ENCODE peak calls at places on chromosomes 6 and 20, in four cellular contexts. M is ELR, R is HEK293T, V is HTR-8/SVneo. C is an unnamed sample.

GRCh38 chr6:150713876-150714275 is 114.2 kb downstream of the PLEKHG1 start:
- DNase-seq in R (no peak), V (no peak), M (no peak), C (no peak)

GRCh38 chr6:159807150-159807859 is 7.2 kb downstream of the PNLDC1 start:
- DNase-seq in M (no peak), R (no peak), V (no peak), C (no peak)

GRCh38 chr20:25052255-25053206 is 5.4 kb downstream of the ACSS1 start:
- DNase-seq in V (no peak), M (no peak), R (no peak), C (no peak)

GRCh38 chr6:92125681-92126080 is 1293.7 kb downstream of the EPHA7 start:
- DNase-seq in M (no peak), V (no peak), R (no peak), C (no peak)

GRCh38 chr6:135739288-135739687 is 112.2 kb upstream of the PDE7B start:
- DNase-seq in V (no peak), R (no peak), M (peak), C (no peak)

GRCh38 chr6:135135835-135136234 is 45.3 kb upstream of the MYB start:
- DNase-seq in V (no peak), M (no peak), R (no peak), C (no peak)

GRCh38 chr6:134373282-134373922 is 55.5 kb upstream of the SGK1 start:
- DNase-seq in M (peak), R (no peak), V (peak), C (peak)

GRCh38 chr6:159086033-159086618 is 41.3 kb upstream of the TAGAP start:
- DNase-seq in V (no peak), R (no peak), M (no peak), C (no peak)

GRCh38 chr6:160089534-160089897 is 32.1 kb upstream of the SLC22A1 start:
- DNase-seq in R (no peak), M (no peak), V (no peak), C (no peak)

GRCh38 chr20:46648903-46649649 is 2.2 kb downstream of the SLC13A3 start:
- DNase-seq in R (no peak), M (no peak), V (no peak), C (no peak)

GRCh38 chr6:107730106-107730505 is 94.0 kb downstream of the SCML4 start:
- DNase-seq in R (no peak), M (no peak), V (no peak), C (no peak)

GRCh38 chr20:62771396-62772102 is 24.7 kb upstream of the MRGBP start:
- DNase-seq in R (no peak), M (no peak), V (no peak), C (no peak)

GRCh38 chr6:74073429-74073828 is 377.4 kb downstream of the CD109 start:
- DNase-seq in M (peak), R (no peak), V (peak), C (no peak)

GRCh38 chr6:158068893-158069799 is 87.5 kb downstream of the SYNJ2 start:
- DNase-seq in V (peak), M (peak), R (no peak), C (peak)

GRCh38 chr6:68069921-68070709 is 565.0 kb upstream of the ADGRB3 start:
- DNase-seq in V (no peak), M (no peak), R (no peak), C (no peak)

GRCh38 chr20:64099086-64099786 is 8.1 kb downstream of the NPBWR2 start:
- DNase-seq in V (no peak), M (no peak), R (no peak), C (no peak)

GRCh38 chr6:105459884-105460283 is 57.0 kb upstream of the PREP start:
- DNase-seq in V (no peak), R (no peak), M (peak), C (no peak)

GRCh38 chr20:45500022-45500421 is 15.4 kb downstream of the SPINT3 start:
- DNase-seq in M (no peak), R (no peak), V (no peak), C (no peak)

GRCh38 chr6:68087399-68088133 is 547.5 kb upstream of the ADGRB3 start:
- DNase-seq in V (no peak), M (peak), R (no peak), C (no peak)

GRCh38 chr20:7989379-7989778 is 30.2 kb downstream of the TMX4 start:
- DNase-seq in M (no peak), V (no peak), R (no peak), C (no peak)

GRCh38 chr6:81820979-81821378 is 68.5 kb upstream of the TENT5A start:
- DNase-seq in M (no peak), R (no peak), V (no peak), C (no peak)

GRCh38 chr6:45049188-45049843 is 278.8 kb upstream of the RUNX2 start:
- DNase-seq in M (peak), V (peak), R (no peak), C (no peak)

GRCh38 chr6:120873125-120873865 is 461.0 kb downstream of the TBC1D32 start:
- DNase-seq in V (no peak), R (no peak), M (no peak), C (no peak)

GRCh38 chr6:137813308-137813707 is 53.8 kb upstream of the TNFAIP3 start:
- DNase-seq in V (no peak), M (peak), R (no peak), C (no peak)

GRCh38 chr20:18144541-18145099 is 7.0 kb downstream of the KAT14 start:
- DNase-seq in V (no peak), R (no peak), M (no peak), C (no peak)

GRCh38 chr6:55836481-55836880 is 38.9 kb downstream of the BMP5 start:
- DNase-seq in R (no peak), M (no peak), V (no peak), C (no peak)

GRCh38 chr6:44082872-44083321 is 44.4 kb downstream of the MRPL14 start:
- DNase-seq in V (no peak), R (no peak), M (no peak), C (no peak)

GRCh38 chr6:30741789-30742315 is 635 bp downstream of the FLOT1 start:
- DNase-seq in V (no peak), R (no peak), M (no peak), C (no peak)

GRCh38 chr6:35161776-35162607 is 20.9 kb upstream of the TCP11 start:
- DNase-seq in R (no peak), V (no peak), M (no peak), C (no peak)

GRCh38 chr20:56629464-56630085 is 469 bp downstream of the TFAP2C start:
- DNase-seq in R (peak), M (peak), V (peak), C (no peak)

GRCh38 chr6:148959008-148959407 is 212.2 kb downstream of the UST start:
- DNase-seq in V (no peak), M (peak), R (no peak), C (no peak)

GRCh38 chr20:46070215-46070910 is 19.4 kb downstream of the NCOA5 start:
- DNase-seq in V (no peak), R (no peak), M (peak), C (no peak)

GRCh38 chr20:15544727-15545126 is 1028.5 kb downstream of the KIF16B start:
- DNase-seq in M (no peak), R (no peak), V (no peak), C (no peak)

GRCh38 chr20:4375881-4376280 is 345.8 kb upstream of the PRND start:
- DNase-seq in M (peak), R (no peak), V (no peak), C (no peak)

GRCh38 chr6:40780626-40781025 is 193.5 kb upstream of the LRFN2 start:
- DNase-seq in V (no peak), R (no peak), M (no peak), C (no peak)

GRCh38 chr6:41257369-41258195 is 28.9 kb downstream of the TREM1 start:
- DNase-seq in R (peak), V (peak), M (no peak), C (no peak)

GRCh38 chr6:2209226-2209809 is 36.1 kb downstream of the GMDS start:
- DNase-seq in V (peak), R (peak), M (peak), C (peak)

GRCh38 chr6:36154286-36154685 is 24.0 kb downstream of the MAPK13 start:
- DNase-seq in V (no peak), R (no peak), M (no peak), C (no peak)

GRCh38 chr20:31716818-31717477 is 5.7 kb downstream of the BCL2L1 start:
- DNase-seq in V (no peak), R (no peak), M (no peak), C (no peak)

C was measured in NCI-H460.